ENCODE peak calls at places on chromosomes 7 and 10, in four cellular contexts. Z is GM12878, F is HepG2, D is K562. W is an unnamed sample.

GRCh38 chr10:50322075-50322474 is 70.8 kb upstream of the ASAH2 start:
- DNase-seq in D (no peak), Z (no peak), F (no peak), W (no peak)

GRCh38 chr10:24214762-24215161 is 5.8 kb downstream of the KIAA1217 start:
- DNase-seq in D (no peak), F (no peak), Z (no peak), W (no peak)

GRCh38 chr10:128516180-128516579 is 390.0 kb upstream of the MKI67 start:
- DNase-seq in Z (no peak), F (no peak), D (no peak), W (no peak)

GRCh38 chr7:25858562-25859411 is 293.2 kb upstream of the NFE2L3 start:
- DNase-seq in D (no peak), F (no peak), Z (no peak), W (peak; percentile 60)

GRCh38 chr10:117653170-117653515 is 110.6 kb downstream of the EMX2 start:
- DNase-seq in D (no peak), Z (peak; percentile 98), F (peak; percentile 8), W (no peak)

GRCh38 chr10:70255329-70256299 is 22.4 kb upstream of the PPA1 start:
- DNase-seq in F (peak; percentile 82), D (no peak), Z (no peak), W (no peak)

GRCh38 chr10:113947138-113948011 is 92.9 kb downstream of the NHLRC2 start:
- DNase-seq in F (no peak), Z (no peak), D (peak; percentile 26), W (no peak)

GRCh38 chr7:96667026-96667425 is 42.6 kb downstream of the SEM1 start:
- DNase-seq in D (no peak), F (no peak), Z (no peak), W (no peak)

GRCh38 chr7:139777304-139777890 is 401 bp downstream of the HIPK2 start:
- DNase-seq in D (peak; percentile 72), Z (no peak), F (no peak), W (peak; percentile 42)

GRCh38 chr7:147497246-147497645 is 1093.3 kb upstream of the C7orf33 start:
- DNase-seq in D (no peak), Z (no peak), F (no peak), W (no peak)

GRCh38 chr7:167976-168791 is 24.2 kb upstream of the FAM20C start:
- DNase-seq in Z (no peak), D (no peak), F (no peak), W (no peak)

GRCh38 chr10:73878365-73878764 is 4.0 kb upstream of the CAMK2G start:
- DNase-seq in Z (no peak), D (no peak), F (no peak), W (no peak)

GRCh38 chr10:104336829-104337526 is 1.3 kb downstream of the ITPRIP start:
- DNase-seq in F (peak; percentile 20), D (no peak), Z (no peak), W (no peak)

GRCh38 chr10:3268025-3268424 is 95.4 kb upstream of the PITRM1 start:
- DNase-seq in D (no peak), Z (no peak), F (no peak), W (no peak)

GRCh38 chr10:129548534-129549130 is 81.6 kb downstream of the MGMT start:
- DNase-seq in Z (no peak), F (no peak), D (no peak), W (no peak)

GRCh38 chr7:111138196-111138569 is 47.3 kb downstream of the LRRN3 start:
- DNase-seq in F (no peak), D (no peak), Z (peak; percentile 72), W (no peak)

GRCh38 chr7:2821842-2822507 is 22.1 kb downstream of the GNA12 start:
- DNase-seq in Z (no peak), F (no peak), D (no peak), W (no peak)

GRCh38 chr10:61781969-61782403 is 119.3 kb downstream of the CABCOCO1 start:
- DNase-seq in D (peak; percentile 61), Z (no peak), F (no peak), W (no peak)

GRCh38 chr7:91713669-91714068 is 166.8 kb downstream of the MTERF1 start:
- DNase-seq in Z (no peak), F (no peak), D (no peak), W (no peak)

GRCh38 chr10:17109475-17110207 is 20.0 kb downstream of the CUBN start:
- DNase-seq in D (no peak), F (no peak), Z (no peak), W (no peak)

GRCh38 chr7:153835712-153836265 is 216.4 kb upstream of the DPP6 start:
- DNase-seq in F (no peak), D (no peak), Z (no peak), W (no peak)

GRCh38 chr7:147173883-147174282 is 1057.3 kb downstream of the CNTNAP2 start:
- DNase-seq in D (no peak), Z (no peak), F (no peak), W (no peak)

GRCh38 chr10:6542999-6543430 is 37.1 kb downstream of the PRKCQ start:
- DNase-seq in F (peak; percentile 2), D (no peak), Z (no peak), W (no peak)

GRCh38 chr10:1347962-1348772 is 292.0 kb downstream of the WDR37 start:
- DNase-seq in D (no peak), Z (no peak), F (no peak), W (no peak)

GRCh38 chr10:89352802-89353201 is 25.0 kb downstream of the IFIT3 start:
- DNase-seq in Z (no peak), F (no peak), D (no peak), W (no peak)

GRCh38 chr7:116384936-116385635 is 114.5 kb upstream of the CAV2 start:
- DNase-seq in D (no peak), F (no peak), Z (no peak), W (no peak)

GRCh38 chr10:108862691-108863350 is 1060.5 kb downstream of the XPNPEP1 start:
- DNase-seq in Z (no peak), D (no peak), F (no peak), W (no peak)

GRCh38 chr7:158282461-158283001 is 305.1 kb downstream of the PTPRN2 start:
- DNase-seq in D (no peak), F (no peak), Z (no peak), W (no peak)

GRCh38 chr10:34584164-34584563 is 230.9 kb downstream of the PARD3 start:
- DNase-seq in F (no peak), D (no peak), Z (no peak), W (no peak)

GRCh38 chr7:81845628-81846259 is 75.9 kb upstream of the HGF start:
- DNase-seq in D (no peak), Z (peak; percentile 37), F (no peak), W (no peak)

GRCh38 chr7:94276797-94277196 is 117.9 kb upstream of the COL1A2 start:
- DNase-seq in F (no peak), D (no peak), Z (no peak), W (no peak)

GRCh38 chr7:115124409-115124939 is 202.6 kb downstream of the MDFIC start:
- DNase-seq in D (no peak), Z (no peak), F (no peak), W (no peak)

GRCh38 chr7:148819697-148820332 is 64.3 kb downstream of the EZH2 start:
- DNase-seq in F (no peak), Z (no peak), D (no peak), W (no peak)

GRCh38 chr7:135938563-135938962 is 38.6 kb downstream of the MTPN start:
- DNase-seq in D (no peak), F (no peak), Z (no peak), W (no peak)

GRCh38 chr10:69438531-69439349 is 12.5 kb upstream of the TSPAN15 start:
- DNase-seq in F (no peak), D (no peak), Z (no peak), W (no peak)

GRCh38 chr7:16644157-16644556 is 1.4 kb downstream of the ANKMY2 start:
- DNase-seq in Z (no peak), F (no peak), D (no peak), W (no peak)

GRCh38 chr7:158078161-158078910 is 509.3 kb downstream of the PTPRN2 start:
- DNase-seq in F (no peak), Z (no peak), D (no peak), W (no peak)

DNA sequence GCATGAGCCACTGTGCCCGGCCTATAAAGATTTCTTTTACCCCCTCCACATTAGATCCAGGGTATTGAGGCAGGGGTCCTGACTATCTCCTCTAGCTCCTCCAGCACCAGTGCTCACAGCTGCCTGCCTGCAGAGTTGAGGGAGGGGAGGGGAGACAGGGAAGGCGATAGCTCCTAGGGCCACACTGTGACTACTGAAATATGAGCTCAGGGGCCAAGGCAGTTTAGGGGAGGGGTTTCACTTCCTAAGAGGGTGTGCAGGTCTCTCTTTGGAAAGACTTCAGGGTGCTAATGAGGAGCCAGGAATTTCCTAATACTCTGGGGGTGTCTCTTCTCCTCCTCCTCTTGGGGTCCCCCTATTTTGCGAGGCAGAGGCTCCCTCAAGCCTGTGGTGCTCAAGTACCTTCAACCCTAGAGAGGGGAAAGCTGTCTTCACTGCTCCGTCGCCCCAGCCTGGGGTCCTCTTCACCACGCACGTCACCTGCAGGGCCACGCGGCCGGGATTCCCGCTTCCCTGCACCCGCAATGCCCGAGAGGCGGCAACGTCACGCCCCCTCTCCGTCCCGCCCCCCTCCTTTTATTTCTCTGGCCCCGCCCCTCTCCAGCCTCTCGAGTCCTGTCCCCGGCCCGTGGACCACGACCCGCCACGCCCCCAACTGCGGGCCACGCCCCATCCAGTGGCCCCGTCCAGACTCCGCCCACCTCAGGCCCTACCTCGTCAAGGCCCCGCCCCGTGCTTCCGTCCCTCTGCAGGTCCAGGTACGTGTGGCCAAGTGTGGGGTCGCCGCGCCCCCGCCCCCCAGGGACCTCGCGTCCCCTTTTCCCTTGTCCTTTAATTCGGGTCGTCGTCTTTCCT is 69.5 kb upstream of the BAIAP2L1 start:
- DNase-seq in D (peak; percentile 100), F (no peak), Z (no peak), W (peak; percentile 98)
- TF ChIP-seq ETV6 in D (no peak), F (no peak), Z (no peak), W (peak; percentile 64)

GRCh38 chr10:26890956-26891355 is 30.2 kb upstream of the ABI1 start:
- DNase-seq in F (peak; percentile 72), D (peak; percentile 18), Z (no peak), W (peak; percentile 69)
- TF ChIP-seq NR2C2 in F (no peak), D (no peak), Z (no peak), W (no peak)

GRCh38 chr7:88664630-88665233 is 94.8 kb upstream of the ZNF804B start:
- DNase-seq in D (no peak), F (no peak), Z (no peak), W (peak; percentile 16)
- TF ChIP-seq ATF3 in D (no peak), F (no peak), Z (no peak), W (no peak)

GRCh38 chr7:18667466-18667865 is 171.9 kb downstream of the HDAC9 start:
- DNase-seq in D (no peak), Z (no peak), F (peak; percentile 25), W (no peak)
- TF ChIP-seq ETV6 in D (no peak), Z (no peak), F (no peak), W (no peak)

DNA sequence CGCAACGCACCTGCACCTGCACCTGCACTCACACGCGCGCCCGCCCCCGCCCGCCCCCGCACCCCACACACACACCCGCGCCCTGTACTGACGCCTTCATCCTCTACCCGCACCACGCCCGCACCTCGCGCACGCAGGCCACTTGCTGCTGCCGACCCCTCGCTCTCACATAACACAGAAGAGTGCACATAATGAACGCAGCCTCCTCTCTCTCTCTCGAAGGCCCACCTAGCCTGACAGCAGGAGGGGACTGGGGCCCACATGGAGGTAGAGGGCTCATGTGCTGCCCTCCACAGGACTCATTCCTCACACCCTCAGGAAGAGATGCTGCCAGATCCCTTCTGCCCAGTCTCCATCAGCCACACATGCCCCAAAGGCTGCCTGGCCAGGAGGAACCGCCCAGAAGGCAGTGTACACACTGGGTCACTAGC is 432 bp upstream of the CAMK2B start:
- DNase-seq in F (no peak), Z (no peak), D (no peak), W (no peak)
- TF ChIP-seq NR2C2 in F (no peak), Z (no peak), D (no peak), W (no peak)

GRCh38 chr7:134140889-134141867 is 14.0 kb downstream of the LRGUK start:
- DNase-seq in F (peak; percentile 34), Z (no peak), D (peak; percentile 90), W (peak; percentile 90)
- TF ChIP-seq ATF3 in F (no peak), Z (no peak), D (no peak), W (no peak)